ENCODE peak calls at places on chromosomes 1 and 21, in six cellular contexts. W is fibroblast of mammary gland, V is hepatocyte, B is prostate gland, D is psoas muscle, T is HAP-1. M is an unnamed sample.

GRCh38 chr1:77978293-77978968 is 441 bp downstream of the FUBP1 start:
- DNase-seq in T (peak), B (peak), W (peak), D (peak), V (peak), M (peak)

GRCh38 chr1:9245230-9245619 is 10.7 kb downstream of the H6PD start:
- DNase-seq in D (peak), V (no peak), T (no peak), B (no peak), W (no peak), M (no peak)

GRCh38 chr1:198517623-198518022 is 22.9 kb downstream of the ATP6V1G3 start:
- DNase-seq in T (no peak), B (no peak), V (no peak), D (no peak), W (no peak), M (no peak)

GRCh38 chr21:32955307-32955937 is 70.3 kb upstream of the OLIG2 start:
- DNase-seq in B (no peak), D (no peak), V (no peak), W (no peak), T (no peak), M (no peak)

GRCh38 chr1:168689726-168690602 is 39.0 kb downstream of the DPT start:
- DNase-seq in W (peak), T (no peak), D (no peak), V (peak), B (no peak), M (no peak)

GRCh38 chr1:47393141-47393540 is 22.9 kb upstream of the FOXE3 start:
- DNase-seq in B (no peak), W (no peak), V (no peak), D (no peak), T (no peak), M (no peak)

GRCh38 chr1:60763713-60764112 is 318.6 kb upstream of the NFIA start:
- DNase-seq in V (no peak), D (no peak), W (no peak), T (no peak), B (no peak), M (no peak)

GRCh38 chr1:159854693-159855192 is 7.7 kb downstream of the VSIG8 start:
- DNase-seq in D (peak), V (peak), T (peak), B (peak), W (peak), M (peak)

GRCh38 chr1:228810385-228810784 is 75.1 kb downstream of the RHOU start:
- DNase-seq in V (no peak), D (no peak), B (no peak), W (no peak), T (no peak), M (no peak)

GRCh38 chr1:55081188-55081904 is 42.0 kb downstream of the PCSK9 start:
- DNase-seq in V (no peak), W (peak), T (peak), D (no peak), B (no peak), M (no peak)

GRCh38 chr1:240823357-240823756 is 211.4 kb upstream of the GREM2 start:
- DNase-seq in W (no peak), T (no peak), B (no peak), D (no peak), V (no peak), M (no peak)

GRCh38 chr1:11042995-11043874 is 3.8 kb downstream of the MASP2 start:
- DNase-seq in B (no peak), D (no peak), V (no peak), T (no peak), W (no peak), M (no peak)

GRCh38 chr1:225368036-225368552 is 59.7 kb downstream of the LBR start:
- DNase-seq in B (no peak), V (no peak), D (no peak), W (no peak), T (no peak), M (no peak)

GRCh38 chr1:41880261-41880660 is 38.5 kb downstream of the HIVEP3 start:
- DNase-seq in B (no peak), T (no peak), V (no peak), D (no peak), W (no peak), M (no peak)

GRCh38 chr1:32991386-32991785 is 26.8 kb upstream of the RNF19B start:
- DNase-seq in D (no peak), V (no peak), W (no peak), B (no peak), T (no peak), M (no peak)

GRCh38 chr1:225691861-225692516 is 39.1 kb upstream of the ENAH start:
- DNase-seq in D (no peak), W (peak), T (no peak), B (no peak), V (no peak), M (no peak)

GRCh38 chr1:202498542-202498941 is 150.0 kb downstream of the PPP1R12B start:
- DNase-seq in V (no peak), W (no peak), B (no peak), T (no peak), D (no peak), M (no peak)

GRCh38 chr1:14881775-14882672 is 271.5 kb upstream of the TMEM51 start:
- DNase-seq in T (no peak), V (peak), W (no peak), B (no peak), D (no peak), M (no peak)

GRCh38 chr1:67053785-67054759 is at the start of gene SLC35D1:
- DNase-seq in W (peak), B (peak), T (peak), D (peak), V (peak), M (peak)

GRCh38 chr1:93690921-93691789 is 9.5 kb upstream of the BCAR3 start:
- DNase-seq in W (no peak), D (no peak), T (no peak), B (no peak), V (no peak), M (peak)

GRCh38 chr1:65148548-65149390 is 766 bp downstream of the AK4 start:
- DNase-seq in D (peak), V (peak), B (peak), W (peak), T (peak), M (peak)

GRCh38 chr1:164683235-164683634 is 124.3 kb downstream of the PBX1 start:
- DNase-seq in W (no peak), V (peak), B (no peak), T (no peak), D (no peak), M (no peak)

GRCh38 chr1:94947453-94947852 is 20.5 kb upstream of the CNN3 start:
- DNase-seq in B (no peak), V (peak), W (peak), D (no peak), T (no peak), M (no peak)

GRCh38 chr21:27806261-27806660 is 839.4 kb upstream of the ADAMTS5 start:
- DNase-seq in W (no peak), D (no peak), V (peak), B (no peak), T (no peak), M (no peak)

GRCh38 chr1:88961647-88962275 is 30.7 kb downstream of the KYAT3 start:
- DNase-seq in V (no peak), B (no peak), W (no peak), D (no peak), T (no peak), M (no peak)

GRCh38 chr21:16587141-16587570 is 857.4 kb downstream of the USP25 start:
- DNase-seq in W (peak), D (peak), T (no peak), B (peak), V (peak), M (peak)

GRCh38 chr1:231240883-231241735 is at the start of gene GNPAT:
- DNase-seq in V (peak), D (peak), B (peak), W (peak), T (peak), M (peak)

GRCh38 chr1:220691039-220691684 is 999 bp downstream of the C1orf115 start:
- DNase-seq in T (no peak), B (peak), V (peak), W (no peak), D (no peak), M (peak)
- H3K4me3 ChIP-seq in T (peak), B (peak), V (peak), W (no peak), D (peak), M (peak)

GRCh38 chr1:153958961-153959260 is 499 bp upstream of the CRTC2 start:
- DNase-seq in W (no peak), V (no peak), T (no peak), B (no peak), D (no peak), M (no peak)
- H3K4me3 ChIP-seq in W (peak), V (no peak), T (peak), B (peak), D (peak), M (peak)

GRCh38 chr1:245310605-245311531 is 156.1 kb downstream of the KIF26B start:
- DNase-seq in W (peak), B (no peak), V (peak), D (no peak), T (no peak), M (no peak)
- H3K4me3 ChIP-seq in W (no peak), B (no peak), V (no peak), D (no peak), T (no peak), M (no peak)

DNA sequence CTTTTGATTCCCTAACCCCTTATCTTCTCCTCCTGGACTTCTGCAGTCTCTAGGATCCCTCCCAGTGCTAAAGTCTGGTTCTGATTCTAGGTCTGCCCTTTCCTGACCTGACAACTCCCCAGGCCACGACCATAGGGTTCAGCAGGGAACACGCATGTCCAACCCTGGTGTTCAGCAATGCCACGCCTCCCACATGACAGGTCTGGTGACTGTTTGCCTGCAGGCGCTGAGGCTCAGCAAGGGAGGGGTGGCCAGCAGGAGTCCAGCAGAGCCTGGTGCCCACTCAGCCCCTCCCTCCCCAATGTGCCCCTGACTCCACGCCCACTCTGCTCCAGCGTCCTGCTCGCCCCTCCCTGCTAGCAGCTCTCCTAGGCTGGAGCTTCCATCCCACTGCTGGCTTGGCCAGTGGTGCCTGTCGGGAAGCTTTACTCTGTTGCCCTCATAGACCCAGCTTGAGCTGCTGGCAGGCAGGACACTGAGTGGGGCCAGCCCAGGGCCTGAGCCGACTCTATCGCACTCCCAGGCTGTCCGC is 17.3 kb downstream of the SLC9A1 start:
- DNase-seq in T (no peak), D (peak), V (peak), W (no peak), B (no peak), M (peak)
- H3K4me3 ChIP-seq in T (no peak), D (no peak), V (no peak), W (no peak), B (no peak), M (no peak)

DNA sequence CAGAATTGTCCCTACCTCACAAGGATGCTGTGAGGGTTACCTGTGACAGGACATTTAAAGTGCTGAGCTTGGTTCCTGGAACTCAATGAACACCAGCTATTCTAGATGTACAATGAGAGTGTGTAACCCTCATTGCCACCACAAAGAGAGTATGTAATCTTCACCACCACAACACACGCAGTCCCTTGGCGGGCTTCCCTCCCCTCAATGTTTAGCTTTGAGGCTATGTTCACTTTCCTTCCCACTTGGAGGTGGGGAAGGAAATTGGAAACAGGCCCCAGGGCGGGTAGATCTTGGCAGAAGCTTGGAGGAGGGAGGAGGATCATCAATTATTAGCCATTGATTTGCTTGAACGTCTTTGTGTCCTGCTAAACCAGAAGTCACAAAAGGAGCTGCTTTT is 8.2 kb upstream of the COL16A1 start:
- DNase-seq in B (no peak), T (no peak), D (no peak), V (no peak), W (peak), M (no peak)
- H3K4me3 ChIP-seq in B (no peak), T (no peak), D (no peak), V (no peak), W (no peak), M (no peak)